ENCODE peak calls at places on chromosomes 3 and 15, in five cellular contexts. M is GM04503, L is NCI-H446, C is BE2C, Z is HT1080. T is an unnamed sample.

GRCh38 chr3:117873236-117873635 is 1161.4 kb downstream of the IGSF11 start:
- DNase-seq in C (peak), M (no peak), Z (no peak), L (no peak), T (no peak)

GRCh38 chr3:115428825-115429224 is 194.5 kb upstream of the GAP43 start:
- DNase-seq in C (no peak), M (no peak), Z (no peak), L (no peak), T (no peak)

GRCh38 chr3:160038862-160039562 is 50.4 kb downstream of the IL12A start:
- DNase-seq in M (no peak), Z (no peak), C (peak), L (no peak), T (peak)

GRCh38 chr3:12663311-12663935 is 494 bp downstream of the RAF1 start:
- DNase-seq in M (no peak), Z (peak), C (peak), L (peak), T (no peak)

GRCh38 chr3:72907851-72908620 is 20.2 kb downstream of the GXYLT2 start:
- DNase-seq in L (peak), M (peak), Z (peak), C (no peak), T (no peak)

GRCh38 chr15:58521293-58521991 is 89.7 kb downstream of the LIPC start:
- DNase-seq in Z (peak), M (peak), L (peak), C (peak), T (no peak)

GRCh38 chr3:124559650-124560405 is 170.4 kb upstream of the UMPS start:
- DNase-seq in Z (peak), M (no peak), L (peak), C (peak), T (peak)

GRCh38 chr3:120741837-120742197 is 499 bp downstream of the RABL3 start:
- DNase-seq in C (no peak), Z (no peak), M (no peak), L (no peak), T (no peak)

GRCh38 chr3:138220242-138220641 is 33.1 kb downstream of the ARMC8 start:
- DNase-seq in M (no peak), Z (no peak), L (no peak), C (no peak), T (no peak)

GRCh38 chr15:29568840-29569532 is 253.3 kb downstream of the TJP1 start:
- DNase-seq in L (no peak), M (no peak), C (no peak), Z (peak), T (no peak)

GRCh38 chr15:57772223-57772957 is 65.9 kb downstream of the POLR2M start:
- DNase-seq in C (no peak), L (no peak), M (no peak), Z (peak), T (no peak)

GRCh38 chr15:77418341-77419049 is 1.4 kb downstream of the PEAK1 start:
- DNase-seq in Z (peak), C (no peak), M (no peak), L (no peak), T (no peak)

GRCh38 chr3:156187146-156187769 is 66.9 kb downstream of the KCNAB1 start:
- DNase-seq in M (peak), C (no peak), L (no peak), Z (peak), T (no peak)

T was measured in type B pancreatic cell.